ENCODE peak calls at places on chromosomes 3 and 15, in eight cellular contexts. L is IMR-90, T is psoas muscle, N is A549, P is tibial artery, R is left lung, X is keratinocyte, E is Peyer's patch. O is an unnamed sample.

GRCh38 chr3:148075829-148076716 is 621.6 kb upstream of the AGTR1 start:
- DNase-seq in L (peak; percentile 59), T (no peak), N (peak; percentile 6), P (no peak), R (no peak), X (no peak), E (no peak), O (no peak)

GRCh38 chr15:40137907-40138570 is 22.8 kb upstream of the BUB1B start:
- DNase-seq in L (no peak), T (no peak), N (no peak), P (no peak), R (no peak), X (no peak), E (no peak), O (no peak)

GRCh38 chr3:38168151-38168987 is 3.0 kb downstream of the OXSR1 start:
- DNase-seq in L (peak; percentile 67), T (no peak), N (no peak), P (no peak), R (no peak), X (no peak), E (no peak), O (no peak)

GRCh38 chr15:63402498-63403253 is 21.0 kb upstream of the CA12 start:
- DNase-seq in L (peak; percentile 57), T (no peak), N (peak; percentile 55), P (no peak), R (no peak), X (no peak), E (no peak), O (no peak)

GRCh38 chr3:177282028-177282655 is 84.9 kb upstream of the TBL1XR1 start:
- DNase-seq in L (no peak), T (no peak), N (no peak), P (no peak), R (no peak), X (no peak), E (no peak), O (no peak)

GRCh38 chr3:57150097-57150496 is 15.1 kb downstream of the IL17RD start:
- DNase-seq in L (no peak), T (no peak), N (no peak), P (no peak), R (no peak), X (no peak), E (no peak), O (no peak)

GRCh38 chr3:39234705-39235104 is 42.3 kb upstream of the XIRP1 start:
- DNase-seq in L (no peak), T (no peak), N (no peak), P (no peak), R (no peak), X (no peak), E (no peak), O (no peak)

GRCh38 chr15:74123131-74123429 is 7.3 kb upstream of the ISLR2 start:
- DNase-seq in L (no peak), T (no peak), N (no peak), P (no peak), R (no peak), X (no peak), E (peak; percentile 43), O (no peak)

GRCh38 chr15:65951007-65951406 is 81.7 kb downstream of the RAB11A start:
- DNase-seq in L (no peak), T (no peak), N (no peak), P (no peak), R (no peak), X (no peak), E (no peak), O (no peak)

GRCh38 chr15:61226313-61227250 is 2.5 kb downstream of the RORA start:
- DNase-seq in L (peak; percentile 6), T (no peak), N (no peak), P (no peak), R (no peak), X (no peak), E (no peak), O (no peak)

GRCh38 chr3:62051506-62051905 is 321.8 kb downstream of the FEZF2 start:
- DNase-seq in L (peak; percentile 24), T (no peak), N (no peak), P (no peak), R (peak; percentile 49), X (no peak), E (no peak), O (peak; percentile 55)

GRCh38 chr3:189368384-189368783 is 196.6 kb downstream of the TPRG1 start:
- DNase-seq in L (no peak), T (no peak), N (no peak), P (no peak), R (no peak), X (no peak), E (no peak), O (no peak)

DNA sequence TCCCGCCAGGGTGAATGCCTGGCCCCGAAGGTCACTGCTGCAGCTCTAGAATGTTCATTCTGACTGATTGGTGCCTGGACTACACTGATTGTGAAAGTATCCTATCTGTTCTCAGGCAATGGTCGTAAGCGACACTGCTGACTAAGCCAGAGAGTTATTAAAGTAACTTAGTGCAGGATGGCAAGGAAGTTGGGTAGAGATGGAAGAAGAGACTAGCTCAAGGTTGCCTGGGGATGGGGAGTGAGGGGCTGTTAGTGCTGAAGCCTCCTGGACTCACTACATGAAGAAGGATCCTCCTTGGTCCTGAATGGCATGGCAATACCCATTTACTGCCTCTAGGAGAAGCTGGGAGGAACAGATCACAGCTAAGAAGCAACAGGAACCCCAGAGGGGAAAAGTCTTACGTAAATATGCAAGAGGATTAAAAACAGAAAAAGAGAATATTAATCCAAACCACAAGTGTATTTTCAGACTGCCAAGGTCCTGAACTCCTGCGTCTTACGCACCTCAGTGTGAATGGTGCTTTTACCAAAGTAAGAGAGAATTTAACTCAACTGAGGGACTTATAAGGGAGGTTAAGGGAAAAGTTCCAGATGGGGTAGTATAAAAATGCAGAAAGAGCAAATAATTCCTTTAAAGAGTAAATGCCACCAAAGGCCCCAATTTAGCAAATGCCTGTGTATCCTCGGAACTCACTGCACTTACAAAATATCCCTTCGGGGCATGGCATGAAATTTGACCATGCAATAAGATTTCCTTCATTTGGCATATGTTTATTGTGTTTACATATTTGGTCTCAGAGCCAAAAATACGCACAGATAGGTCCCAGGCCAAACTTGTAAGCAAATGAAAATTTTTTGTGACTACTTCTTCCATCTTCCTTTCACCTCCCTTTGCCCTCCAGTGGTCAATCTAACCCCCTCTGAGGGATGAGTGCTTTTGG is 64.0 kb upstream of the DGKG start:
- DNase-seq in L (peak; percentile 75), T (no peak), N (peak; percentile 25), P (no peak), R (no peak), X (no peak), E (no peak), O (no peak)
- TF ChIP-seq CTCF in L (peak; percentile 30), T (peak; percentile 6), N (no peak), P (peak; percentile 33), R (no peak), X (peak; percentile 40), E (no peak), O (no peak)

GRCh38 chr15:100714749-100715342 is 112.5 kb downstream of the ASB7 start:
- DNase-seq in L (no peak), T (no peak), N (no peak), P (no peak), R (no peak), X (no peak), E (no peak), O (no peak)

GRCh38 chr15:100715571-100716455 is 113.4 kb downstream of the ASB7 start:
- DNase-seq in L (no peak), T (peak; percentile 75), N (no peak), P (no peak), R (no peak), X (no peak), E (no peak), O (peak; percentile 87)

GRCh38 chr15:100718075-100718980 is 115.9 kb downstream of the ASB7 start:
- DNase-seq in L (no peak), T (no peak), N (no peak), P (no peak), R (no peak), X (no peak), E (no peak), O (no peak)

GRCh38 chr15:100717596-100717995 is 115.2 kb downstream of the ASB7 start:
- DNase-seq in L (no peak), T (no peak), N (no peak), P (no peak), R (no peak), X (no peak), E (no peak), O (no peak)

DNA sequence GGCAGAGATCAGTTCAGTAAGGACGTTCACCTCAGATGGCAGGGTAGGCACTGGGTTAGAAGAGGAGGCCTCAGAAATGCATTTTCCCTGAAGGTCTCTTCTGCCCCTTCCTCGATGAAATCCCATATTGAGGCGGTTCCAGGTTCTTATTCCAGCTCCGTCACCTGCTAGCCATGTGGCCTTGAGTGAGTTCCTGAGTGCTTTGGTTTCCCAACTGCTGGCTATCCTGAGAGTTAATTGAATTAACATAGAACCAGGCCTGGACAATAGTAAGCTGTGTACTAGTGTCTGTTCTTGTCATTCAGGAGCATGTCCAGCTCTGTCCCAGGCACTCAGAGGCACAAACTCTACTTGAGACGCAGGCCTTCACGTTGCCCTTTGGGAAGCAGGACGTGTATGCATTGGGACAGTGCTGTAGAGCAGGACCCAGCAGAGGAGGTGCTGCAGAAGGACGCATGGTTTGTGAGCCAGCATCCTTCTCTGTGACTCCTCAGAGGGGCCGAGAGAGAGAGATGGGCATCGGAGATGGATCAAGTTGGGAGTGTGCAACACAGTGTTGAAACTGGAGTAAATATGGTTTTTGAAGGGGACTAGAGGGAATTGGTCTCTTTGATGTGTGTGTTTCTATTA is 114.2 kb downstream of the ASB7 start:
- DNase-seq in L (no peak), T (no peak), N (no peak), P (no peak), R (no peak), X (no peak), E (no peak), O (no peak)
- H3K4me1 ChIP-seq in L (peaks cover 27% of the 10 kb centered on the region), T (peaks cover 2% of the 10 kb centered on the region), N (peaks cover 55% of the 10 kb centered on the region), P (peaks cover 3% of the 10 kb centered on the region), R (peaks cover 8% of the 10 kb centered on the region), X (peaks cover 44% of the 10 kb centered on the region), E (no peaks in the 10 kb centered on the region), O (peaks cover 7% of the 10 kb centered on the region)

DNA sequence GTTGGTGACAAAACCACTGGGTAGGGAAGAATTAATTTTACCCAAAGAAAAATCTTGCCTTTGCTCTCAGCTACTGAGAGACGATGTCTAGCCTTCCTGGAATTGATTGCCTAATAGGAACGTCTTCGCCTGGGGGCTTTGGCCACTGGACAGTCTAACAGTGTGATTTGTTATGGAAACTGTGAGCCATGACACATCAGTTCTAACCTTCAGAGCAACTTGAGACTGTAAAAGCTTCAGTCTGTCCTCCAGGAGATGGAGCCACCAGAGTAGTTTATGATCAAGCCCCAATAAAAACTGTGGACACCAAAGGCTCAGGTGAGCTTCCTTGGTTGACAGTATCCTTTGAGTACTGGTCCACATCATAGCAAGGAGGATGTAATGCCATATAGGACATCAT is 235.8 kb upstream of the TMCO5A start:
- DNase-seq in L (no peak), T (no peak), N (no peak), P (no peak), R (no peak), X (no peak), E (no peak), O (no peak)
- TF ChIP-seq CTCF in L (no peak), T (no peak), N (no peak), P (no peak), R (no peak), X (no peak), E (no peak), O (no peak)

DNA sequence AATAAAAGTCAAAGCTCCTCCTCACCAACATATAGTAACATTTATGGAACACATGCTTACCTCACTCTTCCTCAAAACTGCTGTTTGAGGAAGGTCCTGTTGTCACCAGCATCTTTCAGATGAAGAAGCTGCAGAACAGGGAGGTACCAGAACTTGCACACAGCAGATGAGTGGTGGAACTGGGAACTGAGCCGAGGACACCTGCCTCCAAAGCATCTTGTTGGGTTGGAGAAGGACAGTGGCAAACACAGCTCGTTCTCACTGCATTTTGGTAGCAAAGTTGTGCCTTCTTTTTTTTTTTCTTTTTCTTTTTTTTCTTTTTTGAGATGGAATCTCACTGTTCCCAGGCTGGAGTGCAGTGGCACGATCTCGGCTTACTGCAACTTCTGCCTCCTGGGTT is 76.0 kb downstream of the CEMIP start:
- DNase-seq in L (no peak), T (no peak), N (no peak), P (no peak), R (no peak), X (no peak), E (no peak), O (no peak)
- H3K4me1 ChIP-seq in L (peaks cover 3% of the 10 kb centered on the region), T (peaks cover 8% of the 10 kb centered on the region), N (peaks cover 30% of the 10 kb centered on the region), P (peaks cover 21% of the 10 kb centered on the region), R (peaks cover 17% of the 10 kb centered on the region), X (peaks cover 49% of the 10 kb centered on the region), E (no peaks in the 10 kb centered on the region), O (peaks cover 5% of the 10 kb centered on the region)